ENCODE peak calls at places on chromosome 17, in nine cellular contexts. One of them, this sample, is unnamed.

GRCh38 chr17:76548378-76549214 is 8.8 kb downstream of the PRCD start:
- DNase-seq in astrocyte of the cerebellum: no peak
- DNase-seq in skeletal muscle cell: no peak
- DNase-seq in left lung: no peak
- DNase-seq in BE2C: no peak
- DNase-seq in Peyer's patch: no peak
- DNase-seq in HFFc6: no peak
- DNase-seq in fibroblast of mammary gland: no peak
- DNase-seq in AG09319: no peak
- DNase-seq in this sample: no peak

GRCh38 chr17:19346351-19347255 is 15.9 kb downstream of the B9D1 start:
- DNase-seq in AG09319: peak
- DNase-seq in fibroblast of mammary gland: peak
- DNase-seq in astrocyte of the cerebellum: peak
- DNase-seq in left lung: no peak
- DNase-seq in Peyer's patch: no peak
- DNase-seq in BE2C: peak
- DNase-seq in skeletal muscle cell: peak
- DNase-seq in HFFc6: peak
- DNase-seq in this sample: peak

GRCh38 chr17:19335951-19336631 is 26.4 kb downstream of the B9D1 start:
- DNase-seq in BE2C: no peak
- DNase-seq in fibroblast of mammary gland: no peak
- DNase-seq in AG09319: no peak
- DNase-seq in skeletal muscle cell: no peak
- DNase-seq in HFFc6: no peak
- DNase-seq in astrocyte of the cerebellum: no peak
- DNase-seq in Peyer's patch: no peak
- DNase-seq in left lung: no peak
- DNase-seq in this sample: no peak

GRCh38 chr17:68294196-68294555 is 2.9 kb downstream of the ARSG start:
- DNase-seq in AG09319: no peak
- DNase-seq in HFFc6: no peak
- DNase-seq in skeletal muscle cell: no peak
- DNase-seq in fibroblast of mammary gland: no peak
- DNase-seq in astrocyte of the cerebellum: no peak
- DNase-seq in left lung: no peak
- DNase-seq in Peyer's patch: no peak
- DNase-seq in BE2C: no peak
- DNase-seq in this sample: no peak

GRCh38 chr17:52024296-52024870 is 134.1 kb downstream of the CA10 start:
- DNase-seq in left lung: no peak
- DNase-seq in astrocyte of the cerebellum: no peak
- DNase-seq in AG09319: no peak
- DNase-seq in HFFc6: no peak
- DNase-seq in Peyer's patch: no peak
- DNase-seq in fibroblast of mammary gland: no peak
- DNase-seq in skeletal muscle cell: peak
- DNase-seq in BE2C: peak
- DNase-seq in this sample: no peak

GRCh38 chr17:81902653-81903414 is 796 bp downstream of the NPB start:
- DNase-seq in BE2C: no peak
- DNase-seq in skeletal muscle cell: no peak
- DNase-seq in fibroblast of mammary gland: no peak
- DNase-seq in astrocyte of the cerebellum: no peak
- DNase-seq in HFFc6: no peak
- DNase-seq in left lung: no peak
- DNase-seq in AG09319: no peak
- DNase-seq in Peyer's patch: no peak
- DNase-seq in this sample: no peak

GRCh38 chr17:80029235-80029974 is 6.3 kb downstream of the TBC1D16 start:
- DNase-seq in fibroblast of mammary gland: peak
- DNase-seq in astrocyte of the cerebellum: peak
- DNase-seq in Peyer's patch: peak
- DNase-seq in HFFc6: peak
- DNase-seq in AG09319: no peak
- DNase-seq in skeletal muscle cell: peak
- DNase-seq in left lung: peak
- DNase-seq in BE2C: no peak
- DNase-seq in this sample: peak

GRCh38 chr17:65027305-65027704 is 29.2 kb downstream of the GNA13 start:
- DNase-seq in AG09319: no peak
- DNase-seq in HFFc6: peak
- DNase-seq in Peyer's patch: no peak
- DNase-seq in astrocyte of the cerebellum: peak
- DNase-seq in left lung: no peak
- DNase-seq in skeletal muscle cell: peak
- DNase-seq in fibroblast of mammary gland: peak
- DNase-seq in BE2C: peak
- DNase-seq in this sample: no peak

GRCh38 chr17:1073241-1073962 is 76.5 kb downstream of the TIMM22 start:
- DNase-seq in AG09319: no peak
- DNase-seq in astrocyte of the cerebellum: no peak
- DNase-seq in fibroblast of mammary gland: no peak
- DNase-seq in left lung: no peak
- DNase-seq in Peyer's patch: no peak
- DNase-seq in skeletal muscle cell: no peak
- DNase-seq in BE2C: no peak
- DNase-seq in HFFc6: no peak
- DNase-seq in this sample: no peak

GRCh38 chr17:69050999-69051775 is 9.5 kb downstream of the ABCA9 start:
- DNase-seq in left lung: no peak
- DNase-seq in astrocyte of the cerebellum: peak
- DNase-seq in Peyer's patch: no peak
- DNase-seq in fibroblast of mammary gland: peak
- DNase-seq in AG09319: no peak
- DNase-seq in BE2C: no peak
- DNase-seq in skeletal muscle cell: no peak
- DNase-seq in HFFc6: no peak
- DNase-seq in this sample: no peak

GRCh38 chr17:39950871-39951348 is 11.9 kb upstream of the GSDMA start:
- DNase-seq in left lung: no peak
- DNase-seq in BE2C: peak
- DNase-seq in HFFc6: no peak
- DNase-seq in fibroblast of mammary gland: peak
- DNase-seq in skeletal muscle cell: peak
- DNase-seq in astrocyte of the cerebellum: no peak
- DNase-seq in AG09319: no peak
- DNase-seq in Peyer's patch: no peak
- DNase-seq in this sample: no peak

GRCh38 chr17:199806-200603 is 18.6 kb upstream of the DOC2B start:
- DNase-seq in BE2C: no peak
- DNase-seq in Peyer's patch: no peak
- DNase-seq in HFFc6: no peak
- DNase-seq in skeletal muscle cell: no peak
- DNase-seq in left lung: no peak
- DNase-seq in astrocyte of the cerebellum: no peak
- DNase-seq in fibroblast of mammary gland: no peak
- DNase-seq in AG09319: no peak
- DNase-seq in this sample: no peak

GRCh38 chr17:29837531-29837930 is 92.5 kb downstream of the SSH2 start:
- DNase-seq in left lung: no peak
- DNase-seq in skeletal muscle cell: no peak
- DNase-seq in Peyer's patch: no peak
- DNase-seq in astrocyte of the cerebellum: no peak
- DNase-seq in HFFc6: no peak
- DNase-seq in AG09319: no peak
- DNase-seq in fibroblast of mammary gland: no peak
- DNase-seq in BE2C: no peak
- DNase-seq in this sample: no peak

GRCh38 chr17:28948342-28948741 is 3.0 kb downstream of the PHF12 start:
- DNase-seq in astrocyte of the cerebellum: no peak
- DNase-seq in AG09319: no peak
- DNase-seq in fibroblast of mammary gland: no peak
- DNase-seq in Peyer's patch: no peak
- DNase-seq in HFFc6: no peak
- DNase-seq in BE2C: no peak
- DNase-seq in left lung: no peak
- DNase-seq in skeletal muscle cell: no peak
- DNase-seq in this sample: no peak

GRCh38 chr17:79942591-79943353 is 92.9 kb downstream of the TBC1D16 start:
- DNase-seq in fibroblast of mammary gland: peak
- DNase-seq in Peyer's patch: peak
- DNase-seq in astrocyte of the cerebellum: no peak
- DNase-seq in skeletal muscle cell: no peak
- DNase-seq in left lung: peak
- DNase-seq in BE2C: peak
- DNase-seq in HFFc6: no peak
- DNase-seq in AG09319: no peak
- DNase-seq in this sample: no peak

GRCh38 chr17:29215717-29216116 is 30.9 kb upstream of the CRYBA1 start:
- DNase-seq in fibroblast of mammary gland: peak
- DNase-seq in BE2C: no peak
- DNase-seq in left lung: no peak
- DNase-seq in astrocyte of the cerebellum: peak
- DNase-seq in skeletal muscle cell: no peak
- DNase-seq in Peyer's patch: no peak
- DNase-seq in AG09319: no peak
- DNase-seq in HFFc6: no peak
- DNase-seq in this sample: no peak

GRCh38 chr17:27457731-27458523 is 1.7 kb downstream of the KSR1 start:
- DNase-seq in HFFc6: no peak
- DNase-seq in astrocyte of the cerebellum: peak
- DNase-seq in BE2C: no peak
- DNase-seq in AG09319: peak
- DNase-seq in Peyer's patch: peak
- DNase-seq in fibroblast of mammary gland: no peak
- DNase-seq in left lung: no peak
- DNase-seq in skeletal muscle cell: no peak
- DNase-seq in this sample: peak

GRCh38 chr17:1629647-1630310 is 1.1 kb upstream of the SLC43A2 start:
- DNase-seq in Peyer's patch: peak
- DNase-seq in HFFc6: no peak
- DNase-seq in left lung: peak
- DNase-seq in AG09319: no peak
- DNase-seq in BE2C: peak
- DNase-seq in fibroblast of mammary gland: peak
- DNase-seq in astrocyte of the cerebellum: no peak
- DNase-seq in skeletal muscle cell: no peak
- DNase-seq in this sample: no peak

GRCh38 chr17:64174686-64175456 is 44.9 kb upstream of the ERN1 start:
- DNase-seq in BE2C: no peak
- DNase-seq in fibroblast of mammary gland: peak
- DNase-seq in left lung: peak
- DNase-seq in Peyer's patch: no peak
- DNase-seq in astrocyte of the cerebellum: no peak
- DNase-seq in HFFc6: peak
- DNase-seq in AG09319: no peak
- DNase-seq in skeletal muscle cell: no peak
- DNase-seq in this sample: peak

GRCh38 chr17:64343833-64344637 is 46.6 kb downstream of the PECAM1 start:
- DNase-seq in skeletal muscle cell: no peak
- DNase-seq in Peyer's patch: peak
- DNase-seq in HFFc6: peak
- DNase-seq in fibroblast of mammary gland: peak
- DNase-seq in AG09319: no peak
- DNase-seq in astrocyte of the cerebellum: peak
- DNase-seq in BE2C: peak
- DNase-seq in left lung: peak
- DNase-seq in this sample: peak

GRCh38 chr17:80138856-80139426 is 8.0 kb downstream of the EIF4A3 start:
- DNase-seq in skeletal muscle cell: no peak
- DNase-seq in AG09319: no peak
- DNase-seq in BE2C: no peak
- DNase-seq in Peyer's patch: no peak
- DNase-seq in HFFc6: no peak
- DNase-seq in left lung: no peak
- DNase-seq in fibroblast of mammary gland: no peak
- DNase-seq in astrocyte of the cerebellum: no peak
- DNase-seq in this sample: no peak

This sample was measured in Ammon's horn.